ENCODE peak calls at places on chromosomes 3 and 15, in eight cellular contexts. One of them, this sample, is unnamed.

GRCh38 chr15:64732156-64732860 is 43.1 kb downstream of the RBPMS2 start:
- DNase-seq in cardiac fibroblast: no peak
- DNase-seq in fibroblast of the conjunctiva: no peak
- DNase-seq in ELF-1: peak; percentile 12
- DNase-seq in NCI-H748 treated with DMSO at 0.1 percent for 48 hours: no peak
- DNase-seq in cardiac septum: no peak
- DNase-seq in NCI-H2171 treated with DMSO at 0.1 percent for 48 hours: no peak
- DNase-seq in NCI-H1417 treated with DMSO at 0.1 percent for 48 hours: no peak
- DNase-seq in this sample: no peak

GRCh38 chr15:99440551-99441426 is 125.0 kb upstream of the MEF2A start:
- DNase-seq in cardiac fibroblast: no peak
- DNase-seq in fibroblast of the conjunctiva: no peak
- DNase-seq in ELF-1: peak; percentile 0
- DNase-seq in NCI-H748 treated with DMSO at 0.1 percent for 48 hours: peak; percentile 6
- DNase-seq in cardiac septum: peak; percentile 66
- DNase-seq in NCI-H2171 treated with DMSO at 0.1 percent for 48 hours: peak; percentile 26
- DNase-seq in NCI-H1417 treated with DMSO at 0.1 percent for 48 hours: no peak
- DNase-seq in this sample: peak; percentile 2

GRCh38 chr3:9951962-9952805 is at the start of gene PRRT3:
- DNase-seq in cardiac fibroblast: peak; percentile 43
- DNase-seq in fibroblast of the conjunctiva: no peak
- DNase-seq in ELF-1: peak; percentile 62
- DNase-seq in NCI-H748 treated with DMSO at 0.1 percent for 48 hours: no peak
- DNase-seq in cardiac septum: no peak
- DNase-seq in NCI-H2171 treated with DMSO at 0.1 percent for 48 hours: peak; percentile 41
- DNase-seq in NCI-H1417 treated with DMSO at 0.1 percent for 48 hours: no peak
- DNase-seq in this sample: peak; percentile 78

GRCh38 chr15:93830221-93830765 is 401.1 kb upstream of the MCTP2 start:
- DNase-seq in cardiac fibroblast: no peak
- DNase-seq in fibroblast of the conjunctiva: no peak
- DNase-seq in ELF-1: peak; percentile 11
- DNase-seq in NCI-H748 treated with DMSO at 0.1 percent for 48 hours: peak; percentile 87
- DNase-seq in cardiac septum: no peak
- DNase-seq in NCI-H2171 treated with DMSO at 0.1 percent for 48 hours: no peak
- DNase-seq in NCI-H1417 treated with DMSO at 0.1 percent for 48 hours: no peak
- DNase-seq in this sample: no peak

GRCh38 chr3:185976977-185977678 is 39.3 kb upstream of the TRA2B start:
- DNase-seq in cardiac fibroblast: peak; percentile 79
- DNase-seq in fibroblast of the conjunctiva: peak; percentile 60
- DNase-seq in ELF-1: peak; percentile 88
- DNase-seq in NCI-H748 treated with DMSO at 0.1 percent for 48 hours: peak; percentile 0
- DNase-seq in cardiac septum: peak; percentile 87
- DNase-seq in NCI-H2171 treated with DMSO at 0.1 percent for 48 hours: peak; percentile 21
- DNase-seq in NCI-H1417 treated with DMSO at 0.1 percent for 48 hours: peak; percentile 0
- DNase-seq in this sample: peak; percentile 82

GRCh38 chr3:134619884-134620445 is 30.9 kb downstream of the KY start:
- DNase-seq in cardiac fibroblast: no peak
- DNase-seq in fibroblast of the conjunctiva: no peak
- DNase-seq in ELF-1: no peak
- DNase-seq in NCI-H748 treated with DMSO at 0.1 percent for 48 hours: no peak
- DNase-seq in cardiac septum: no peak
- DNase-seq in NCI-H2171 treated with DMSO at 0.1 percent for 48 hours: no peak
- DNase-seq in NCI-H1417 treated with DMSO at 0.1 percent for 48 hours: no peak
- DNase-seq in this sample: no peak

GRCh38 chr15:40982855-40983254 is 29.6 kb downstream of the CHAC1 start:
- DNase-seq in cardiac fibroblast: peak; percentile 77
- DNase-seq in fibroblast of the conjunctiva: no peak
- DNase-seq in ELF-1: no peak
- DNase-seq in NCI-H748 treated with DMSO at 0.1 percent for 48 hours: no peak
- DNase-seq in cardiac septum: no peak
- DNase-seq in NCI-H2171 treated with DMSO at 0.1 percent for 48 hours: no peak
- DNase-seq in NCI-H1417 treated with DMSO at 0.1 percent for 48 hours: no peak
- DNase-seq in this sample: peak; percentile 71

GRCh38 chr3:168117059-168117458 is 21.3 kb upstream of the GOLIM4 start:
- DNase-seq in cardiac fibroblast: peak; percentile 56
- DNase-seq in fibroblast of the conjunctiva: no peak
- DNase-seq in ELF-1: no peak
- DNase-seq in NCI-H748 treated with DMSO at 0.1 percent for 48 hours: no peak
- DNase-seq in cardiac septum: no peak
- DNase-seq in NCI-H2171 treated with DMSO at 0.1 percent for 48 hours: no peak
- DNase-seq in NCI-H1417 treated with DMSO at 0.1 percent for 48 hours: no peak
- DNase-seq in this sample: no peak

GRCh38 chr3:175670572-175670971 is 811.4 kb downstream of the NAALADL2 start:
- DNase-seq in cardiac fibroblast: peak; percentile 52
- DNase-seq in fibroblast of the conjunctiva: peak; percentile 26
- DNase-seq in ELF-1: no peak
- DNase-seq in NCI-H748 treated with DMSO at 0.1 percent for 48 hours: no peak
- DNase-seq in cardiac septum: no peak
- DNase-seq in NCI-H2171 treated with DMSO at 0.1 percent for 48 hours: no peak
- DNase-seq in NCI-H1417 treated with DMSO at 0.1 percent for 48 hours: no peak
- DNase-seq in this sample: no peak

GRCh38 chr15:70566989-70567388 is 196.4 kb downstream of the UACA start:
- DNase-seq in cardiac fibroblast: no peak
- DNase-seq in fibroblast of the conjunctiva: no peak
- DNase-seq in ELF-1: no peak
- DNase-seq in NCI-H748 treated with DMSO at 0.1 percent for 48 hours: no peak
- DNase-seq in cardiac septum: no peak
- DNase-seq in NCI-H2171 treated with DMSO at 0.1 percent for 48 hours: no peak
- DNase-seq in NCI-H1417 treated with DMSO at 0.1 percent for 48 hours: no peak
- DNase-seq in this sample: no peak

GRCh38 chr3:122941233-122942206 is 86.0 kb downstream of the SEMA5B start:
- DNase-seq in cardiac fibroblast: peak; percentile 11
- DNase-seq in fibroblast of the conjunctiva: no peak
- DNase-seq in ELF-1: no peak
- DNase-seq in NCI-H748 treated with DMSO at 0.1 percent for 48 hours: no peak
- DNase-seq in cardiac septum: no peak
- DNase-seq in NCI-H2171 treated with DMSO at 0.1 percent for 48 hours: no peak
- DNase-seq in NCI-H1417 treated with DMSO at 0.1 percent for 48 hours: no peak
- DNase-seq in this sample: no peak

GRCh38 chr15:47717036-47717611 is at the start of gene SEMA6D:
- DNase-seq in cardiac fibroblast: peak; percentile 64
- DNase-seq in fibroblast of the conjunctiva: peak; percentile 74
- DNase-seq in ELF-1: peak; percentile 87
- DNase-seq in NCI-H748 treated with DMSO at 0.1 percent for 48 hours: peak; percentile 80
- DNase-seq in cardiac septum: peak; percentile 81
- DNase-seq in NCI-H2171 treated with DMSO at 0.1 percent for 48 hours: peak; percentile 93
- DNase-seq in NCI-H1417 treated with DMSO at 0.1 percent for 48 hours: peak; percentile 36
- DNase-seq in this sample: peak; percentile 87

GRCh38 chr15:45714501-45715488 is 80.0 kb downstream of the SQOR start:
- DNase-seq in cardiac fibroblast: peak; percentile 84
- DNase-seq in fibroblast of the conjunctiva: peak; percentile 56
- DNase-seq in ELF-1: peak; percentile 83
- DNase-seq in NCI-H748 treated with DMSO at 0.1 percent for 48 hours: peak; percentile 51
- DNase-seq in cardiac septum: no peak
- DNase-seq in NCI-H2171 treated with DMSO at 0.1 percent for 48 hours: peak; percentile 45
- DNase-seq in NCI-H1417 treated with DMSO at 0.1 percent for 48 hours: peak; percentile 5
- DNase-seq in this sample: peak; percentile 49